ENCODE peak calls at places on chromosome 21, in ten cellular contexts. S, H, M, Z, Y, O, J, B, P and R are unnamed samples.

GRCh38 chr21:45030637-45031218 is 43.7 kb upstream of the ADARB1 start:
- DNase-seq in S (no peak), H (no peak), M (no peak), Z (peak; percentile 33), Y (no peak), O (no peak), J (no peak), B (no peak), P (no peak), R (no peak)

GRCh38 chr21:39000496-39000895 is 182.8 kb downstream of the PSMG1 start:
- DNase-seq in S (no peak), H (peak; percentile 15), M (no peak), Z (peak; percentile 86), Y (no peak), O (no peak), J (no peak), B (no peak), P (no peak), R (no peak)

GRCh38 chr21:31911138-31911907 is 38.5 kb downstream of the HUNK start:
- DNase-seq in S (no peak), H (no peak), M (no peak), Z (no peak), Y (no peak), O (no peak), J (no peak), B (no peak), P (no peak), R (no peak)

GRCh38 chr21:32279377-32279680 is 480 bp upstream of the MIS18A start:
- DNase-seq in S (no peak), H (no peak), M (no peak), Z (no peak), Y (no peak), O (no peak), J (no peak), B (no peak), P (no peak), R (no peak)

GRCh38 chr21:25039461-25040380 is 567.6 kb downstream of the MRPL39 start:
- DNase-seq in S (peak; percentile 11), H (no peak), M (peak; percentile 65), Z (no peak), Y (no peak), O (peak; percentile 38), J (no peak), B (no peak), P (no peak), R (peak; percentile 13)

GRCh38 chr21:44763050-44763378 is 38.6 kb downstream of the UBE2G2 start:
- DNase-seq in S (no peak), H (no peak), M (no peak), Z (no peak), Y (no peak), O (no peak), J (no peak), B (no peak), P (no peak), R (no peak)

GRCh38 chr21:38486705-38487104 is 11.6 kb downstream of the ERG start:
- DNase-seq in S (no peak), H (no peak), M (no peak), Z (no peak), Y (no peak), O (no peak), J (no peak), B (no peak), P (no peak), R (no peak)

GRCh38 chr21:17542371-17542992 is 29.6 kb downstream of the CXADR start:
- DNase-seq in S (no peak), H (no peak), M (peak; percentile 53), Z (no peak), Y (no peak), O (no peak), J (no peak), B (no peak), P (no peak), R (no peak)

GRCh38 chr21:31530918-31531705 is 128.4 kb upstream of the SOD1 start:
- DNase-seq in S (peak; percentile 99), H (no peak), M (peak; percentile 30), Z (no peak), Y (no peak), O (no peak), J (no peak), B (no peak), P (peak; percentile 78), R (no peak)